ENCODE peak calls at places on chromosomes 16 and 17, in six cellular contexts. X is left lung, W is OCI-LY7, Q is cardiac fibroblast, I is Peyer's patch, B is right lobe of liver. R is an unnamed sample.

GRCh38 chr17:32861979-32862378 is 14.9 kb downstream of the MYO1D start:
- DNase-seq in B (no peak), Q (no peak), W (no peak), X (no peak), I (no peak), R (no peak)

GRCh38 chr17:63421681-63422645 is 24.1 kb downstream of the CYB561 start:
- DNase-seq in I (no peak), W (no peak), B (no peak), Q (no peak), X (no peak), R (no peak)

GRCh38 chr16:78321611-78322010 is 222.2 kb downstream of the WWOX start:
- DNase-seq in I (no peak), X (no peak), B (no peak), W (no peak), Q (no peak), R (no peak)

GRCh38 chr17:82881900-82882714 is 42.3 kb upstream of the ZNF750 start:
- DNase-seq in X (peak; percentile 88), W (no peak), B (peak; percentile 63), I (peak; percentile 78), Q (no peak), R (no peak)

GRCh38 chr16:72013389-72013788 is 4.8 kb downstream of the DHODH start:
- DNase-seq in I (no peak), X (no peak), W (no peak), B (peak; percentile 74), Q (peak; percentile 52), R (no peak)

GRCh38 chr17:30477758-30478115 is 529 bp downstream of the GOSR1 start:
- DNase-seq in I (no peak), X (no peak), Q (no peak), W (peak; percentile 8), B (no peak), R (peak; percentile 7)

GRCh38 chr16:56950881-56951771 is 10.6 kb upstream of the CETP start:
- DNase-seq in W (peak; percentile 90), B (peak; percentile 61), I (peak; percentile 84), X (peak; percentile 52), Q (peak; percentile 63), R (peak; percentile 65)

GRCh38 chr17:77527394-77527793 is 386.6 kb downstream of the SEC14L1 start:
- DNase-seq in B (no peak), X (no peak), W (no peak), I (no peak), Q (no peak), R (no peak)

GRCh38 chr17:63478814-63479494 is 2.1 kb downstream of the ACE start:
- DNase-seq in W (peak; percentile 80), X (peak; percentile 84), B (peak; percentile 86), I (peak; percentile 92), Q (peak; percentile 95), R (peak; percentile 87)

GRCh38 chr17:58338454-58338841 is 9.9 kb upstream of the TSPOAP1 start:
- DNase-seq in Q (no peak), I (no peak), B (no peak), W (no peak), X (no peak), R (no peak)
- H3K4me3 ChIP-seq in Q (no peak overlapping the region), I (peak overlapping the region; percentile 35), B (no peak overlapping the region), W (peak overlapping the region; percentile 98), X (no peak overlapping the region), R (peak overlapping the region; percentile 98)

GRCh38 chr16:82011199-82011641 is at the start of gene SDR42E1:
- DNase-seq in B (peak; percentile 72), W (peak; percentile 11), I (peak; percentile 88), Q (no peak), X (peak; percentile 60), R (peak; percentile 76)
- H3K4me3 ChIP-seq in B (peak within 1 kb of the TSS; percentile 51), W (peak within 1 kb of the TSS; percentile 17), I (peak within 1 kb of the TSS; percentile 65), Q (no peak within 1 kb of the TSS), X (peak within 1 kb of the TSS; percentile 39), R (peak within 1 kb of the TSS; percentile 61)

GRCh38 chr16:31332544-31332943 is 22.4 kb upstream of the ITGAX start:
- DNase-seq in B (no peak), X (no peak), W (no peak), I (no peak), Q (no peak), R (no peak)

GRCh38 chr16:31331141-31331764 is 23.7 kb upstream of the ITGAX start:
- DNase-seq in I (peak; percentile 59), W (no peak), B (no peak), Q (no peak), X (no peak), R (peak; percentile 37)

GRCh38 chr16:31330553-31330890 is 24.5 kb upstream of the ITGAX start:
- DNase-seq in X (no peak), B (no peak), Q (no peak), I (no peak), W (no peak), R (no peak)

GRCh38 chr16:31329671-31330552 is 25.1 kb upstream of the ITGAX start:
- DNase-seq in I (no peak), B (no peak), X (no peak), Q (no peak), W (no peak), R (no peak)

DNA sequence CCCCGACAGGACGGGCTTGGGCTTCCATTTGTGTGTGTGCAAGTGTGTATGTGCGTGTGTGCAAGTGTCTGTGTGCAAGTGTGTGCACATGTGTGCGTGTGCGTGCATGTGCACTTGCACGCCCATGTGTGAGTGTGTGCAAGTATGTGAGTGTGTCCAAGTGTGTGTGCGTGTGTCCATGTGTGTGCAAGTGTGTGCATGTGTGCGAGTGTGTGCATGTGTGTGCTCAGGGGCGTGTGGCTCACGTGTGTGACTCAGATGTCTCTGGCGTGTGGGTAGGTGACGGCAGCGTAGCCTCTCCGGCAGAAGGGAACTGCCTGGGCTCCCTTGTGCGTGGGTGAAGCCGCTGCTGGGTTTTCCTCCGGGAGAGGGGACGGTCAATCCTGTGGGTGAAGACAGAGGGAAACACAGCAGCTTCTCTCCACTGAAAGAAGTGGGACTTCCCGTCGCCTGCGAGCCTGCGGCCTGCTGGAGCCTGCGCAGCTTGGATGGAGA is 23.1 kb upstream of the ITGAX start:
- DNase-seq in W (no peak), Q (no peak), X (no peak), I (no peak), B (no peak), R (no peak)
- H3K4me3 ChIP-seq in W (no peak overlapping the region), Q (no peak overlapping the region), X (no peak overlapping the region), I (no peak overlapping the region), B (no peak overlapping the region), R (peak overlapping the region; percentile 38)

GRCh38 chr16:88983157-88983556 is 6.2 kb upstream of the CBFA2T3 start:
- DNase-seq in W (no peak), Q (no peak), I (no peak), X (no peak), B (no peak), R (no peak)
- H3K4me3 ChIP-seq in W (peak overlapping the region; percentile 37), Q (no peak overlapping the region), I (no peak overlapping the region), X (no peak overlapping the region), B (no peak overlapping the region), R (no peak overlapping the region)

GRCh38 chr17:81131486-81132196 is 33.7 kb upstream of the PVALEF start:
- DNase-seq in X (peak; percentile 70), I (peak; percentile 88), B (no peak), W (no peak), Q (no peak), R (no peak)

GRCh38 chr17:81129289-81129688 is 36.0 kb upstream of the PVALEF start:
- DNase-seq in W (no peak), I (no peak), X (no peak), B (no peak), Q (no peak), R (no peak)

GRCh38 chr17:81129711-81130367 is 35.5 kb upstream of the PVALEF start:
- DNase-seq in B (no peak), X (no peak), I (no peak), W (no peak), Q (no peak), R (no peak)

GRCh38 chr17:81132197-81132540 is 33.1 kb upstream of the PVALEF start:
- DNase-seq in I (no peak), Q (no peak), X (no peak), W (no peak), B (no peak), R (no peak)

DNA sequence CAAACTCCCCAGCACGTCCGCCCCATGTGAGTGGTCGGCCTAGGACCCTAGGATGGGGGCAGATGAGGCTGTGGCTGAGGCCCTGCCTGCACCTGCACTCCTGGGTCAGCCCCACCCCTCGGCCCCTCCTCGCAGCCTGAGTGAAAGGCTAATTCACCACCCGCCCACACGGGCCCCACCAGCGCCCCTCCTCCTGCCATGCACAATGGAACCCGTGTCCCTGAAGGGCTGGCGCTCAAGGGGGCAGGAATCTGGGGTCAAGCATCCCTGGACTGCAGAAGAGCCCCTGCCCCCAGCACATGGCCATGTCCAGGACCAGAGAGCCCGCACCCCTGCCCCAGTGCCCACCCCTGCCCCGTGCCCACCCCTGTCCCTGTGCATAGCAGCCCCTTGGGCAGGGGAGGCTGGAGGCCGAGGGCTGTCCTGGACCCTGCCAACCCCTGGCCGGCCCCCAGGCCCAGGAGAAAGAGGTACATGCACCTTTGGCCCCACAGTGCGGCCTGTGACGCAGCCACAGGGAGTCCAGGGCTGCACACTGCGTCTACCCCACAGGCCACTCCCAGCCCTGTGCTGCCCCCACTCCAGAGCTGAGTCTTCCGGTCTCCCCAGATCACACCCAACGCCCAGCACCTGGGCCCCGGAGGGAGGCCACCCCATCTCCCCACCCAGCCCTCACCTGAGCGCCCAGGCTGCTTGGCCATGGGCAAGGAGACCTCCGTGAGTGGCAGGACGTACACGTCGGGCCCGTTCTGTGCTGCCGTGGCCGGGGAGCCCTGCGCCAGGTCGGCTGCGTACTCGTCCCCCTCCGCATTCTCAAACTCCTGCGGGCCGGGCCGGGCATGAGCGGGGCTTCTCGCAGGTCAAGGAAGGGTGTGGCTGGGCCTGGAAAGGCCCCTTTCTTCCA is 34.7 kb upstream of the PVALEF start:
- DNase-seq in W (no peak), X (no peak), I (peak; percentile 82), Q (no peak), B (no peak), R (no peak)
- H3K4me3 ChIP-seq in W (no peak overlapping the region), X (peak overlapping the region; percentile 9), I (peak overlapping the region; percentile 26), Q (no peak overlapping the region), B (no peak overlapping the region), R (no peak overlapping the region)

DNA sequence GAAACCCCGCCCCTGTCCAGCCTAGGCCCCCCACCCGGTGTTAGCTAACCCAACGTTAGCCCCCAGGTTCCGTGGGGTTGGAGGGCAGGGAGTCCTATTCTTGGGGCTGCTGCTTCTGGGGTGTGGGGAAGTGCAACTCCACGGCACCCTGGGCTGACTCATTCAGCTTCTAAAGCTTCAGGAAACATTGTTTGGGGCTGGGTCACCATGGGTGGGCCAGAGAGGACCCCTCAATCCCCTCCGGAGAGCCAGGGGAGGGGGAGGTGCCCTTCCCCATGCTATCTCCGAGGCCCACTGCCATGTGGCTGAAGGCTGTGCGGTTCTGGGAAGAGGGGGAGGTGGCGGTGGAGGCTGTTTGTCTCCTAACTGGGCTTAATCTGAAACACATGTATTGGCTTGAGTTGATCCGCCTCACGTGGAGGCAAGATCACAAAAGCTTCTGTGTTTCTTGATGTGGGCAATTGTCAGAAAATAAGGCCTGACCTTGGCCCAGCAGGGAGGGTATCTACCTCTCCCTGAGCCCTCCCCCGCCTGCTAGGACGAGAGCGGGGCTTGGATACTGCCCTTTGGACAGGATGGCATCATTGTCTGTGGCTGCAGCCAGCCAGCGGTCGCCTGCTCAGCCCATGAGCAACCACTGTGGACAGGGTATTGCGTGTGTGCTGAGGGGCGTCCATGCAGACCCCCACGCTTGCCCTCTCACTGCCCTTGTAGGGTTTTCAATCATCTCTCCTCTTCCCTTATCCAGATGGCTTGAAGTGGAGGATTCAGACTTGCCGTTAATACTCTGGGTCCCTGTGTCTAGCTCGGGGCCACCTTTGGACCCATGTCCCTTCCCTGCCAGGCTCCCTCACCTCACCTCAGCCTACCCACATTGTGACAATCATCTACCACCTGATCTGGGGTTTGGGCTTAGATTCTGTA is 1.3 kb downstream of the SERPINF1 start:
- DNase-seq in X (no peak), B (peak; percentile 86), W (no peak), Q (peak; percentile 89), I (peak; percentile 75), R (no peak)
- H3K4me3 ChIP-seq in X (peak overlapping the region; percentile 24), B (peak overlapping the region; percentile 54), W (no peak overlapping the region), Q (peak overlapping the region; percentile 76), I (peak overlapping the region; percentile 28), R (no peak overlapping the region)

GRCh38 chr17:55314784-55315491 is 50.2 kb downstream of the HLF start:
- DNase-seq in W (no peak), Q (no peak), B (no peak), X (no peak), I (no peak), R (no peak)
- H3K4me3 ChIP-seq in W (no peak overlapping the region), Q (no peak overlapping the region), B (no peak overlapping the region), X (no peak overlapping the region), I (no peak overlapping the region), R (no peak overlapping the region)